ENCODE peak calls at places on chromosomes 1 and 21, in nine cellular contexts. V is endothelial cell, E is ovary, X is pancreas, S is psoas muscle, Y is suprapubic skin, F is tibial artery, L is heart right ventricle, P is upper lobe of right lung. W is an unnamed sample.

GRCh38 chr1:215899901-215900300 is 332.8 kb downstream of the KCTD3 start:
- DNase-seq in V (no peak), E (no peak), X (no peak), S (no peak), Y (no peak), F (no peak), L (no peak), P (no peak), W (no peak)

GRCh38 chr1:35810096-35810860 is 2.5 kb downstream of the AGO4 start:
- DNase-seq in V (no peak), E (no peak), X (no peak), S (no peak), Y (no peak), F (no peak), L (no peak), P (no peak), W (no peak)

GRCh38 chr1:110829955-110830553 is 42.9 kb upstream of the CD53 start:
- DNase-seq in V (peak), E (no peak), X (no peak), S (no peak), Y (no peak), F (no peak), L (no peak), P (no peak), W (peak)

GRCh38 chr1:181541458-181541857 is 58.1 kb downstream of the CACNA1E start:
- DNase-seq in V (no peak), E (no peak), X (no peak), S (no peak), Y (no peak), F (no peak), L (no peak), P (no peak), W (no peak)

GRCh38 chr1:109151146-109151545 is 37.2 kb downstream of the ELAPOR1 start:
- DNase-seq in V (peak), E (no peak), X (peak), S (peak), Y (no peak), F (no peak), L (peak), P (no peak), W (peak)

GRCh38 chr21:34558960-34559631 is 47.1 kb upstream of the KCNE1 start:
- DNase-seq in V (no peak), E (no peak), X (no peak), S (no peak), Y (no peak), F (no peak), L (no peak), P (no peak), W (no peak)

GRCh38 chr1:84110629-84111028 is 33.4 kb upstream of the PRKACB start:
- DNase-seq in V (no peak), E (no peak), X (no peak), S (no peak), Y (no peak), F (no peak), L (no peak), P (no peak), W (no peak)

GRCh38 chr1:26726784-26727183 is 31.0 kb downstream of the ARID1A start:
- DNase-seq in V (no peak), E (no peak), X (no peak), S (no peak), Y (no peak), F (no peak), L (no peak), P (no peak), W (no peak)

GRCh38 chr1:44472614-44473262 is 67.7 kb downstream of the RNF220 start:
- DNase-seq in V (no peak), E (no peak), X (no peak), S (no peak), Y (no peak), F (no peak), L (no peak), P (no peak), W (no peak)

GRCh38 chr1:152244576-152244975 is 20.6 kb upstream of the HRNR start:
- DNase-seq in V (no peak), E (no peak), X (no peak), S (no peak), Y (no peak), F (no peak), L (no peak), P (no peak), W (no peak)

GRCh38 chr1:204506969-204507316 is 9.3 kb upstream of the MDM4 start:
- DNase-seq in V (peak), E (peak), X (peak), S (peak), Y (peak), F (peak), L (peak), P (no peak), W (peak)

GRCh38 chr1:198118136-198118535 is 38.7 kb upstream of the NEK7 start:
- DNase-seq in V (no peak), E (peak), X (no peak), S (peak), Y (no peak), F (peak), L (peak), P (no peak), W (no peak)

GRCh38 chr1:153560771-153561170 is 4.9 kb downstream of the S100A2 start:
- DNase-seq in V (no peak), E (no peak), X (no peak), S (no peak), Y (no peak), F (no peak), L (no peak), P (peak), W (no peak)

GRCh38 chr1:48102766-48103165 is 105.6 kb upstream of the TRABD2B start:
- DNase-seq in V (no peak), E (no peak), X (no peak), S (no peak), Y (no peak), F (no peak), L (no peak), P (no peak), W (no peak)

GRCh38 chr1:40039757-40040510 is 595 bp upstream of the CAP1 start:
- DNase-seq in V (peak), E (peak), X (peak), S (peak), Y (peak), F (peak), L (peak), P (peak), W (peak)

GRCh38 chr1:210647406-210648333 is 319.0 kb downstream of the HHAT start:
- DNase-seq in V (no peak), E (no peak), X (no peak), S (no peak), Y (no peak), F (no peak), L (no peak), P (no peak), W (no peak)

GRCh38 chr21:38188037-38188436 is 68.8 kb upstream of the KCNJ15 start:
- DNase-seq in V (no peak), E (no peak), X (no peak), S (no peak), Y (no peak), F (no peak), L (no peak), P (no peak), W (no peak)

GRCh38 chr1:113758631-113759340 is 500 bp downstream of the PHTF1 start:
- DNase-seq in V (peak), E (peak), X (peak), S (peak), Y (peak), F (peak), L (peak), P (peak), W (peak)

GRCh38 chr1:46039571-46040052 is 92.8 kb downstream of the PIK3R3 start:
- DNase-seq in V (no peak), E (no peak), X (no peak), S (no peak), Y (no peak), F (no peak), L (peak), P (no peak), W (no peak)

GRCh38 chr1:201982923-201983805 is 716 bp downstream of the RNPEP start:
- DNase-seq in V (peak), E (peak), X (peak), S (peak), Y (peak), F (peak), L (peak), P (peak), W (peak)

GRCh38 chr21:15140321-15141019 is 75.7 kb upstream of the NRIP1 start:
- DNase-seq in V (no peak), E (no peak), X (peak), S (no peak), Y (no peak), F (no peak), L (peak), P (no peak), W (peak)

GRCh38 chr1:157090196-157090647 is 9.4 kb downstream of the ETV3L start:
- DNase-seq in V (peak), E (peak), X (peak), S (peak), Y (peak), F (peak), L (peak), P (peak), W (peak)

GRCh38 chr1:24308365-24309015 is 10.7 kb upstream of the GRHL3 start:
- DNase-seq in V (no peak), E (no peak), X (no peak), S (no peak), Y (no peak), F (no peak), L (no peak), P (no peak), W (peak)

GRCh38 chr1:109989656-109990653 is 5.4 kb downstream of the AHCYL1 start:
- DNase-seq in V (no peak), E (no peak), X (no peak), S (no peak), Y (no peak), F (no peak), L (no peak), P (no peak), W (no peak)

GRCh38 chr1:173529106-173529505 is 52.0 kb downstream of the PRDX6 start:
- DNase-seq in V (no peak), E (no peak), X (no peak), S (no peak), Y (no peak), F (no peak), L (no peak), P (no peak), W (no peak)

GRCh38 chr1:5364591-5364990 is 627.6 kb downstream of the NPHP4 start:
- DNase-seq in V (no peak), E (no peak), X (no peak), S (no peak), Y (peak), F (no peak), L (no peak), P (no peak), W (no peak)

GRCh38 chr1:43344267-43344666 is 6.6 kb downstream of the MPL start:
- DNase-seq in V (no peak), E (no peak), X (no peak), S (no peak), Y (no peak), F (no peak), L (peak), P (peak), W (no peak)

GRCh38 chr1:155913969-155914757 is 3.0 kb upstream of the RIT1 start:
- DNase-seq in V (no peak), E (no peak), X (no peak), S (no peak), Y (no peak), F (no peak), L (no peak), P (no peak), W (no peak)

GRCh38 chr1:189623336-189623735 is 854.3 kb downstream of the BRINP3 start:
- DNase-seq in V (no peak), E (no peak), X (no peak), S (no peak), Y (no peak), F (no peak), L (no peak), P (no peak), W (no peak)

GRCh38 chr1:151164732-151165280 is 896 bp downstream of the LYSMD1 start:
- DNase-seq in V (no peak), E (no peak), X (no peak), S (no peak), Y (no peak), F (no peak), L (no peak), P (no peak), W (peak)

GRCh38 chr1:17998889-17999288 is 108.7 kb upstream of the IGSF21 start:
- DNase-seq in V (no peak), E (no peak), X (no peak), S (no peak), Y (no peak), F (no peak), L (no peak), P (peak), W (peak)
- TF ChIP-seq CTCF in V (no peak), E (no peak), X (peak), S (no peak), Y (no peak), F (no peak), L (no peak), P (no peak), W (peak)

GRCh38 chr1:158509471-158510161 is 37.6 kb downstream of the OR10R2 start:
- DNase-seq in V (no peak), E (no peak), X (no peak), S (no peak), Y (no peak), F (no peak), L (peak), P (no peak), W (no peak)

GRCh38 chr1:158507511-158507910 is 35.5 kb downstream of the OR10R2 start:
- DNase-seq in V (no peak), E (no peak), X (no peak), S (no peak), Y (no peak), F (no peak), L (no peak), P (no peak), W (no peak)

DNA sequence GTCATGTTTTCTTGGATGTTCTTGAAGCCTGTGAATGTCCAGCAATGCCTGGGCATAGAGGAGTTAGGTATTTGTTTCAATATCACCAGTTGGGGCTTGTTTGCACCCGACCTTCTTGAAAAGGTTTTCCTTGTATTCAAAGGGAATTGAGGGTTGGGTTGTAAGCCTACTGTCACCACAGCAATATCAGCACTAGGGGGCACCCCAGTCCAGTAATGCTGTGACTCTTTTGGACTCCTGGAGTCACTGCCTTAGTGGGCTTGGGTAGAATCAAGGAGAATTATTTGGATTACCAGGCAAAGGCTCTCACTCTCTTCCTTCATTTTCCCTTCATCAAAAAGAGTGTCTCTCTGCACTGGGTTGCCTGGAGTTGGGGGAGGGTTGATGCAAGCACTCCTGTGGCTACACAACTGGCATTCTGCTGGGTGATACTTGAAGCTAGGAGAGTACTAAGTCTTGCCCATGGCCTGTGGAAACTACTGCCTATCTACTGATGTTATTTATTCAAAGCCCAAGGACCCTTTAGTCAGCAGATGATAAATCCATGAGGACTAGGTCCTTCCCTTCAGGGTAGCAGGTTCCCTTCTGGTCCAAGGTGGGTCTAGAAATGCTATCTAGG is 34.5 kb downstream of the OR10R2 start:
- DNase-seq in V (peak), E (no peak), X (no peak), S (no peak), Y (no peak), F (no peak), L (peak), P (no peak), W (peak)
- TF ChIP-seq CTCF in V (peak), E (no peak), X (no peak), S (no peak), Y (no peak), F (peak), L (no peak), P (peak), W (peak)

GRCh38 chr1:238419209-238419608 is 528.5 kb upstream of the ZP4 start:
- DNase-seq in V (no peak), E (no peak), X (no peak), S (no peak), Y (no peak), F (no peak), L (no peak), P (no peak), W (no peak)
- TF ChIP-seq CTCF in V (no peak), E (no peak), X (no peak), S (no peak), Y (no peak), F (no peak), L (no peak), P (no peak), W (no peak)

GRCh38 chr1:73998348-73998959 is 199.5 kb downstream of the LRRIQ3 start:
- DNase-seq in V (no peak), E (no peak), X (no peak), S (no peak), Y (no peak), F (no peak), L (no peak), P (no peak), W (no peak)
- TF ChIP-seq CTCF in V (peak), E (no peak), X (no peak), S (peak), Y (no peak), F (peak), L (peak), P (peak), W (peak)

DNA sequence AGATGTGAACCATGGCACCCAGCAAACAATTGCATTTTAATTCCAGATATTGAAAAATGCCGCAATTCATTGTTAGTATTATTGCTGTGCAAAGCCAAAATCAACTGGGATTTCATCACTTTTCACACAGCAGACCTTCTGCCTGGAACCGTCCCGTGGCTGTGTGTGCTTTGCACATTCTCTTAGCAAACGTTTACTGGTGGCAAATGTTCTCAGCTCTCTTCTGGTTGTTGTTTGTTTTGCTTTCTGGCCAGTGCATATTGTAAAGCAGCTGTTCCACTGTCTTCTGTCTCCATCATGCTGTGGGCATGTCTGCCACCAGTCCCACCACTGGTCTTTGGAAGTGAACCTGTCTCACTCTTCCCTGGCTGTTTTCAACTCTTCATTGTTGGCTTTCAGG is 19.8 kb upstream of the TTLL10 start:
- DNase-seq in V (no peak), E (no peak), X (no peak), S (no peak), Y (no peak), F (no peak), L (no peak), P (no peak), W (no peak)
- TF ChIP-seq CTCF in V (no peak), E (no peak), X (no peak), S (no peak), Y (no peak), F (no peak), L (no peak), P (no peak), W (no peak)

GRCh38 chr1:231604276-231604621 is 22.3 kb upstream of the DISC1 start:
- DNase-seq in V (no peak), E (no peak), X (no peak), S (no peak), Y (no peak), F (no peak), L (no peak), P (no peak), W (no peak)
- TF ChIP-seq CTCF in V (peak), E (no peak), X (no peak), S (no peak), Y (no peak), F (no peak), L (no peak), P (no peak), W (peak)

GRCh38 chr1:54273092-54273836 is 73.3 kb downstream of the MRPL37 start:
- DNase-seq in V (no peak), E (peak), X (peak), S (peak), Y (no peak), F (peak), L (peak), P (no peak), W (peak)
- TF ChIP-seq CTCF in V (no peak), E (peak), X (no peak), S (peak), Y (no peak), F (peak), L (no peak), P (no peak), W (peak)

DNA sequence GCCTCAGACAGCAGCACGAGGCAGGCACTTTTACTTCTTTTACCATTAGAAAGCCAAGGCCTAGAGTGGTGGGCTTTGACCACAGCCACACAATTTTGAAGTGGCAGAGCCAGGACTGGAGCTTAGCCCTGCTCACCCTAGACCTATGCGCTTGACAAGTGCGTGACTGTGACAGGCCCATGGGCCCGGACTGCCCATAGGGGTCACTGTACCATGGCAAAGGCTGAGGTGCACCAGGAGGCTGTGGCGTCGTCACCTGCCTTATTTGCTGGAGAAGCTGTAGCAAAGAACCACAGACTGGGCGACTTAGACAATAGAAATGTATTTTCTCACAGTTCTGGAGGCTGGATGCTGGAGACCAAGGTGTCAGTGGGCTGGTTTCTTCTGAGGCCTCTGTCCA is 2.6 kb upstream of the TMEM82 start:
- DNase-seq in V (no peak), E (no peak), X (no peak), S (no peak), Y (no peak), F (no peak), L (no peak), P (no peak), W (peak)
- TF ChIP-seq CTCF in V (no peak), E (no peak), X (no peak), S (no peak), Y (no peak), F (peak), L (no peak), P (no peak), W (peak)

DNA sequence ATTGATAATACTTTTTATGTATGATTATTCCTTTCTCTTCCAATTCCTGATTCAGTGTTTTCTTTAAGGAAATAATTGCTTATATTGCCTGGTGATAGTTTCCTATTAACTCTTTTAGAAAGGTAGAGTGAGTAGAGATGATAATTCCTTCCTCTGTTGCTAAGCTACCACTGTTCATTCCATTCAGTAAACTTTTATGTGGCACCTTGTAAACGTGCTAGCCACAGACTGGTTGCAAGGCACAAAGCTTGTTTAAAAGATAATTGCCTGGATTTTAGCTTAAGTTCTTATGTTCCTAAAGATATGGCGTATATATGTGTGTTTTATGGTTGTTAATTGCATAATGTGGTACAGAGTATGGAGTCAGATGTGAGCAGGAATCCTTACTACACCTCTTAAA is 3.2 kb downstream of the ZFYVE9 start:
- DNase-seq in V (no peak), E (no peak), X (no peak), S (no peak), Y (no peak), F (no peak), L (no peak), P (no peak), W (no peak)
- TF ChIP-seq CTCF in V (no peak), E (no peak), X (no peak), S (no peak), Y (no peak), F (no peak), L (no peak), P (no peak), W (no peak)

DNA sequence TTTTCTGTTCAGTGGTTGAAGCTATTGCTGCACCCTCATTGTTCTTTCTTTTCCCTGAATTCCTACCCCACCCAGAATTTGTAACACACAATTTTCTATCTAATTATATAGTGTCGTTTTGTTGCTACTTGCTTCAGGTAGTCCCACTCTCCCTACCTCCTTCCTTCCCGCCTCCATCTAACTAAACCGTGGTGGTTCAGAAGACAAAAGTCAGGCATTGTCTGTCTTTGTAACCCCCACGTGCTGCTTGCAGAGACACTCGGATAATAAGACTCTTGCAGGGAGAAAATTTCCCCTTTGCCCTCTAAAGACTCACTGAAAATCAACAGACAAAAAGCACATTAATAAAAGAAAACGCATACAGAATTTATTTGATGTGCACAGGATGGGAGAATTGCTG is 46.2 kb upstream of the BTG3 start:
- DNase-seq in V (no peak), E (no peak), X (no peak), S (no peak), Y (no peak), F (no peak), L (no peak), P (no peak), W (no peak)
- TF ChIP-seq CTCF in V (no peak), E (no peak), X (no peak), S (no peak), Y (no peak), F (no peak), L (no peak), P (no peak), W (no peak)

W was measured in endodermal cell.